ENCODE peak calls at places on chromosomes 13 and 19, in seven cellular contexts. P is astrocyte; A is nephron progenitor cell; V is stromal cell of bone marrow; W is stimulated activated CD8-positive, alpha-beta memory T cell treated with anti-CD3 and anti-CD28 coated beads, Interleukin-7, amount 100 ng/mL, for 1 hour; C is progenitor cell of endocrine pancreas; U is fibroblast of the conjunctiva. D is an unnamed sample.

GRCh38 chr19:35000338-35000646 is 169 bp downstream of the GRAMD1A start:
- DNase-seq in A (no peak), W (no peak), V (no peak), C (no peak), P (no peak), U (no peak), D (no peak)

GRCh38 chr19:5156231-5156986 is 184.2 kb downstream of the PTPRS start:
- DNase-seq in C (no peak), V (no peak), U (no peak), W (no peak), A (no peak), P (no peak), D (no peak)

GRCh38 chr13:56903710-56904109 is 237.0 kb upstream of the PRR20A start:
- DNase-seq in V (no peak), C (no peak), W (no peak), A (no peak), U (no peak), P (no peak), D (no peak)

GRCh38 chr19:10404888-10405808 is 1.8 kb upstream of the CDC37 start:
- DNase-seq in U (no peak), W (no peak), C (no peak), P (no peak), A (no peak), V (no peak), D (no peak)

GRCh38 chr13:39913928-39914327 is 258.5 kb downstream of the COG6 start:
- DNase-seq in A (no peak), P (no peak), C (no peak), W (no peak), V (no peak), U (peak; percentile 60), D (peak; percentile 76)

GRCh38 chr13:26011996-26012688 is 39.7 kb downstream of the SHISA2 start:
- DNase-seq in P (no peak), A (no peak), V (no peak), U (no peak), W (no peak), C (no peak), D (no peak)

GRCh38 chr19:310141-310651 is 19.0 kb upstream of the PLPP2 start:
- DNase-seq in V (no peak), C (no peak), W (no peak), A (no peak), U (no peak), P (no peak), D (peak; percentile 47)

GRCh38 chr19:7942981-7943443 is 454 bp downstream of the TIMM44 start:
- DNase-seq in A (no peak), P (no peak), C (no peak), W (no peak), U (no peak), V (no peak), D (no peak)

GRCh38 chr19:55305491-55305890 is 19.6 kb downstream of the TMEM150B start:
- DNase-seq in P (no peak), W (no peak), C (no peak), A (peak; percentile 68), V (no peak), U (no peak), D (no peak)

GRCh38 chr19:1495799-1496713 is 5.1 kb downstream of the REEP6 start:
- DNase-seq in C (no peak), V (no peak), W (no peak), P (no peak), U (no peak), A (no peak), D (no peak)

GRCh38 chr19:2294377-2295335 is 12.7 kb upstream of the PEAK3 start:
- DNase-seq in P (peak; percentile 47), W (no peak), C (no peak), U (peak; percentile 53), A (no peak), V (peak; percentile 62), D (peak; percentile 57)

GRCh38 chr19:17883627-17884413 is 12.1 kb downstream of the SLC5A5 start:
- DNase-seq in A (no peak), C (no peak), V (no peak), P (no peak), W (no peak), U (no peak), D (no peak)

GRCh38 chr13:113023694-113024430 is 54.8 kb downstream of the MCF2L start:
- DNase-seq in P (no peak), V (no peak), C (no peak), U (no peak), A (no peak), W (no peak), D (no peak)

GRCh38 chr19:55552206-55552605 is 6.9 kb upstream of the SBK3 start:
- DNase-seq in P (no peak), A (no peak), U (no peak), V (no peak), C (no peak), W (no peak), D (no peak)

GRCh38 chr13:20780318-20780717 is 6.6 kb upstream of the EEF1AKMT1 start:
- DNase-seq in U (no peak), A (no peak), V (no peak), W (no peak), P (no peak), C (no peak), D (no peak)

GRCh38 chr19:1183543-1184172 is 9.6 kb upstream of the SBNO2 start:
- DNase-seq in C (no peak), V (no peak), P (no peak), W (no peak), A (no peak), U (no peak), D (no peak)

GRCh38 chr19:46648070-46648960 is 12.3 kb upstream of the GNG8 start:
- DNase-seq in U (no peak), A (no peak), V (no peak), C (no peak), W (no peak), P (no peak), D (no peak)

GRCh38 chr13:84470528-84470927 is 588.3 kb upstream of the SLITRK1 start:
- DNase-seq in V (no peak), W (no peak), A (no peak), P (no peak), U (no peak), C (no peak), D (no peak)

GRCh38 chr13:25648996-25649633 is 277.3 kb downstream of the ATP8A2 start:
- DNase-seq in W (no peak), V (no peak), A (no peak), U (no peak), C (no peak), P (no peak), D (peak; percentile 15)

GRCh38 chr13:50685491-50685890 is 158.0 kb downstream of the DLEU7 start:
- DNase-seq in U (peak; percentile 67), C (no peak), V (peak; percentile 65), A (no peak), W (no peak), P (peak; percentile 37), D (no peak)

GRCh38 chr19:12833747-12834417 is 497 bp downstream of the RTBDN start:
- DNase-seq in U (no peak), V (no peak), P (no peak), W (no peak), A (peak; percentile 65), C (peak; percentile 23), D (no peak)

GRCh38 chr13:57630661-57631606 is 610 bp upstream of the PCDH17 start:
- DNase-seq in A (peak; percentile 23), C (no peak), W (no peak), P (peak; percentile 79), U (no peak), V (no peak), D (no peak)

GRCh38 chr13:61795580-61795979 is 379.9 kb upstream of the PCDH20 start:
- DNase-seq in W (no peak), U (peak; percentile 1), C (no peak), P (no peak), V (no peak), A (no peak), D (no peak)

GRCh38 chr19:36060430-36060829 is 5.7 kb downstream of the WDR62 start:
- DNase-seq in V (no peak), U (peak; percentile 44), C (no peak), W (no peak), A (peak; percentile 32), P (peak; percentile 28), D (no peak)